ENCODE peak calls at places on chromosomes 7 and 10, in ten cellular contexts. One of them, this sample, is unnamed.

GRCh38 chr10:51244308-51244707 is 170.0 kb downstream of the PRKG1 start:
- DNase-seq in WERI-Rb-1: no peak
- DNase-seq in HCT116: no peak
- DNase-seq in cardiac muscle cell: peak; percentile 22
- DNase-seq in psoas muscle: no peak
- DNase-seq in gastrocnemius medialis: no peak
- DNase-seq in colonic mucosa: no peak
- DNase-seq in PC-3: no peak
- DNase-seq in lower lobe of right lung: no peak
- DNase-seq in tibial artery: no peak
- DNase-seq in this sample: no peak

GRCh38 chr7:43873300-43873699 is 4.0 kb upstream of the MRPS24 start:
- DNase-seq in colonic mucosa: peak; percentile 74
- DNase-seq in gastrocnemius medialis: peak; percentile 71
- DNase-seq in tibial artery: peak; percentile 84
- DNase-seq in cardiac muscle cell: peak; percentile 30
- DNase-seq in HCT116: peak; percentile 22
- DNase-seq in WERI-Rb-1: no peak
- DNase-seq in lower lobe of right lung: no peak
- DNase-seq in psoas muscle: peak; percentile 69
- DNase-seq in PC-3: peak; percentile 96
- DNase-seq in this sample: peak; percentile 78

GRCh38 chr10:132884041-132884440 is 58.3 kb downstream of the CFAP46 start:
- DNase-seq in PC-3: no peak
- DNase-seq in tibial artery: peak; percentile 12
- DNase-seq in HCT116: no peak
- DNase-seq in cardiac muscle cell: no peak
- DNase-seq in WERI-Rb-1: no peak
- DNase-seq in psoas muscle: no peak
- DNase-seq in gastrocnemius medialis: no peak
- DNase-seq in colonic mucosa: no peak
- DNase-seq in lower lobe of right lung: no peak
- DNase-seq in this sample: no peak

GRCh38 chr10:12279281-12279680 is 70.1 kb upstream of the CAMK1D start:
- DNase-seq in tibial artery: no peak
- DNase-seq in HCT116: no peak
- DNase-seq in psoas muscle: no peak
- DNase-seq in gastrocnemius medialis: no peak
- DNase-seq in WERI-Rb-1: no peak
- DNase-seq in lower lobe of right lung: peak; percentile 69
- DNase-seq in cardiac muscle cell: no peak
- DNase-seq in PC-3: no peak
- DNase-seq in colonic mucosa: no peak
- DNase-seq in this sample: no peak

GRCh38 chr7:16967174-16967868 is 85.5 kb upstream of the AGR3 start:
- DNase-seq in cardiac muscle cell: no peak
- DNase-seq in lower lobe of right lung: no peak
- DNase-seq in HCT116: no peak
- DNase-seq in gastrocnemius medialis: no peak
- DNase-seq in tibial artery: no peak
- DNase-seq in psoas muscle: no peak
- DNase-seq in WERI-Rb-1: no peak
- DNase-seq in PC-3: no peak
- DNase-seq in colonic mucosa: no peak
- DNase-seq in this sample: no peak

GRCh38 chr10:91864099-91864498 is 45.2 kb downstream of the FGFBP3 start:
- DNase-seq in HCT116: no peak
- DNase-seq in lower lobe of right lung: no peak
- DNase-seq in PC-3: peak; percentile 3
- DNase-seq in psoas muscle: no peak
- DNase-seq in colonic mucosa: peak; percentile 48
- DNase-seq in tibial artery: no peak
- DNase-seq in gastrocnemius medialis: no peak
- DNase-seq in WERI-Rb-1: no peak
- DNase-seq in cardiac muscle cell: no peak
- DNase-seq in this sample: no peak

GRCh38 chr7:148722340-148723165 is 23.9 kb downstream of the CUL1 start:
- DNase-seq in PC-3: no peak
- DNase-seq in lower lobe of right lung: no peak
- DNase-seq in cardiac muscle cell: no peak
- DNase-seq in WERI-Rb-1: no peak
- DNase-seq in HCT116: no peak
- DNase-seq in gastrocnemius medialis: no peak
- DNase-seq in colonic mucosa: no peak
- DNase-seq in tibial artery: no peak
- DNase-seq in psoas muscle: no peak
- DNase-seq in this sample: no peak

GRCh38 chr7:104980969-104981670 is 32.9 kb upstream of the KMT2E start:
- DNase-seq in HCT116: peak; percentile 54
- DNase-seq in gastrocnemius medialis: no peak
- DNase-seq in WERI-Rb-1: no peak
- DNase-seq in lower lobe of right lung: no peak
- DNase-seq in cardiac muscle cell: peak; percentile 81
- DNase-seq in PC-3: peak; percentile 79
- DNase-seq in tibial artery: no peak
- DNase-seq in psoas muscle: no peak
- DNase-seq in colonic mucosa: no peak
- DNase-seq in this sample: peak; percentile 71

GRCh38 chr10:12868229-12868628 is 133.3 kb downstream of the CCDC3 start:
- DNase-seq in colonic mucosa: no peak
- DNase-seq in HCT116: no peak
- DNase-seq in psoas muscle: no peak
- DNase-seq in lower lobe of right lung: no peak
- DNase-seq in cardiac muscle cell: no peak
- DNase-seq in PC-3: peak; percentile 24
- DNase-seq in tibial artery: no peak
- DNase-seq in WERI-Rb-1: no peak
- DNase-seq in gastrocnemius medialis: no peak
- DNase-seq in this sample: no peak

GRCh38 chr7:31263363-31263762 is 77.2 kb downstream of the NEUROD6 start:
- DNase-seq in WERI-Rb-1: no peak
- DNase-seq in HCT116: no peak
- DNase-seq in tibial artery: no peak
- DNase-seq in lower lobe of right lung: no peak
- DNase-seq in gastrocnemius medialis: no peak
- DNase-seq in cardiac muscle cell: no peak
- DNase-seq in PC-3: no peak
- DNase-seq in psoas muscle: no peak
- DNase-seq in colonic mucosa: no peak
- DNase-seq in this sample: peak; percentile 83

GRCh38 chr7:24572421-24573007 is 738 bp upstream of the PALS2 start:
- DNase-seq in cardiac muscle cell: no peak
- DNase-seq in gastrocnemius medialis: peak; percentile 35
- DNase-seq in WERI-Rb-1: peak; percentile 22
- DNase-seq in tibial artery: peak; percentile 32
- DNase-seq in HCT116: no peak
- DNase-seq in colonic mucosa: peak; percentile 42
- DNase-seq in PC-3: peak; percentile 82
- DNase-seq in lower lobe of right lung: no peak
- DNase-seq in psoas muscle: peak; percentile 42
- DNase-seq in this sample: peak; percentile 57

GRCh38 chr10:4512557-4513286 is 313.3 kb upstream of the AKR1E2 start:
- DNase-seq in colonic mucosa: peak; percentile 39
- DNase-seq in HCT116: peak; percentile 36
- DNase-seq in WERI-Rb-1: peak; percentile 27
- DNase-seq in PC-3: peak; percentile 54
- DNase-seq in gastrocnemius medialis: no peak
- DNase-seq in lower lobe of right lung: peak; percentile 55
- DNase-seq in cardiac muscle cell: peak; percentile 76
- DNase-seq in psoas muscle: no peak
- DNase-seq in tibial artery: no peak
- DNase-seq in this sample: peak; percentile 76

GRCh38 chr7:155073922-155074321 is 3.8 kb downstream of the HTR5A start:
- DNase-seq in gastrocnemius medialis: no peak
- DNase-seq in lower lobe of right lung: no peak
- DNase-seq in PC-3: no peak
- DNase-seq in HCT116: no peak
- DNase-seq in WERI-Rb-1: no peak
- DNase-seq in psoas muscle: no peak
- DNase-seq in tibial artery: no peak
- DNase-seq in cardiac muscle cell: no peak
- DNase-seq in colonic mucosa: no peak
- DNase-seq in this sample: no peak

GRCh38 chr10:51862149-51862548 is 162.8 kb upstream of the CSTF2T start:
- DNase-seq in psoas muscle: no peak
- DNase-seq in PC-3: no peak
- DNase-seq in cardiac muscle cell: no peak
- DNase-seq in WERI-Rb-1: no peak
- DNase-seq in gastrocnemius medialis: no peak
- DNase-seq in lower lobe of right lung: no peak
- DNase-seq in colonic mucosa: no peak
- DNase-seq in tibial artery: no peak
- DNase-seq in HCT116: no peak
- DNase-seq in this sample: peak; percentile 6

GRCh38 chr7:30135551-30136271 is 925 bp downstream of the MTURN start:
- DNase-seq in WERI-Rb-1: peak; percentile 64
- DNase-seq in lower lobe of right lung: peak; percentile 81
- DNase-seq in colonic mucosa: peak; percentile 72
- DNase-seq in PC-3: peak; percentile 27
- DNase-seq in gastrocnemius medialis: peak; percentile 35
- DNase-seq in HCT116: no peak
- DNase-seq in cardiac muscle cell: peak; percentile 56
- DNase-seq in tibial artery: peak; percentile 81
- DNase-seq in psoas muscle: peak; percentile 60
- DNase-seq in this sample: peak; percentile 49

GRCh38 chr7:157021893-157022680 is 11.6 kb upstream of the MNX1 start:
- DNase-seq in lower lobe of right lung: no peak
- DNase-seq in PC-3: no peak
- DNase-seq in tibial artery: no peak
- DNase-seq in WERI-Rb-1: no peak
- DNase-seq in HCT116: no peak
- DNase-seq in gastrocnemius medialis: no peak
- DNase-seq in cardiac muscle cell: no peak
- DNase-seq in colonic mucosa: no peak
- DNase-seq in psoas muscle: no peak
- DNase-seq in this sample: no peak

GRCh38 chr7:138538518-138538917 is 78.5 kb downstream of the TRIM24 start:
- DNase-seq in WERI-Rb-1: no peak
- DNase-seq in HCT116: no peak
- DNase-seq in tibial artery: no peak
- DNase-seq in cardiac muscle cell: no peak
- DNase-seq in gastrocnemius medialis: no peak
- DNase-seq in lower lobe of right lung: no peak
- DNase-seq in psoas muscle: no peak
- DNase-seq in colonic mucosa: no peak
- DNase-seq in PC-3: no peak
- DNase-seq in this sample: no peak

GRCh38 chr10:85446852-85447251 is 919.7 kb downstream of the GRID1 start:
- DNase-seq in cardiac muscle cell: no peak
- DNase-seq in HCT116: no peak
- DNase-seq in tibial artery: no peak
- DNase-seq in WERI-Rb-1: no peak
- DNase-seq in lower lobe of right lung: no peak
- DNase-seq in colonic mucosa: no peak
- DNase-seq in PC-3: no peak
- DNase-seq in gastrocnemius medialis: no peak
- DNase-seq in psoas muscle: no peak
- DNase-seq in this sample: peak; percentile 6

GRCh38 chr10:69241575-69241974 is 21.4 kb downstream of the HKDC1 start:
- DNase-seq in WERI-Rb-1: no peak
- DNase-seq in HCT116: no peak
- DNase-seq in psoas muscle: no peak
- DNase-seq in tibial artery: peak; percentile 57
- DNase-seq in gastrocnemius medialis: no peak
- DNase-seq in cardiac muscle cell: no peak
- DNase-seq in lower lobe of right lung: no peak
- DNase-seq in PC-3: peak; percentile 85
- DNase-seq in colonic mucosa: no peak
- DNase-seq in this sample: no peak

GRCh38 chr7:91046322-91047088 is 217.7 kb upstream of the FZD1 start:
- DNase-seq in psoas muscle: no peak
- DNase-seq in gastrocnemius medialis: no peak
- DNase-seq in HCT116: no peak
- DNase-seq in cardiac muscle cell: no peak
- DNase-seq in lower lobe of right lung: no peak
- DNase-seq in colonic mucosa: no peak
- DNase-seq in tibial artery: no peak
- DNase-seq in WERI-Rb-1: no peak
- DNase-seq in PC-3: peak; percentile 45
- DNase-seq in this sample: peak; percentile 7
- TF ChIP-seq CTCF in psoas muscle: peak; percentile 15
- TF ChIP-seq CTCF in gastrocnemius medialis: no peak
- TF ChIP-seq CTCF in HCT116: peak; percentile 30
- TF ChIP-seq CTCF in cardiac muscle cell: peak; percentile 40
- TF ChIP-seq CTCF in lower lobe of right lung: peak; percentile 18
- TF ChIP-seq CTCF in colonic mucosa: no peak
- TF ChIP-seq CTCF in tibial artery: peak; percentile 24
- TF ChIP-seq CTCF in WERI-Rb-1: no peak
- TF ChIP-seq CTCF in PC-3: peak; percentile 55
- TF ChIP-seq CTCF in this sample: peak; percentile 2

DNA sequence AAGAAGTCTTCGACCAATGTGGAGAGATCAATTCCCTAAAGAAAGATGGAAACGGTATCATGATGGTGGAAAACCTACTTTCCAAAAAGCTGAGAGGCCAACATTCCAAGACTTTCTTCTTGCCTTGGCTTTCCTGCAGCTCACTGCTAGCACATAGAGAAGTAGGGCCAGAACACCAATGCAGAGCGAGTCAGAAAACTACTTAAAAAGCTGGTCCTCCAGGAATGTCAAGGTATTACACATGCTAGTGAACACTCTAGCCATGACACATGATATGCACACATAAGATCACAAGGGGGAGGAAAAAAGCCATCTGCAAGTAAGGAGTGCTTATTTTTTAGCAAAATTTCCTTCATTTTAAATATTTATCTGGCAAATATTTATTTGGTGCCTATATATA is 22.7 kb downstream of the GPAM start:
- DNase-seq in WERI-Rb-1: no peak
- DNase-seq in gastrocnemius medialis: no peak
- DNase-seq in lower lobe of right lung: no peak
- DNase-seq in psoas muscle: no peak
- DNase-seq in colonic mucosa: no peak
- DNase-seq in cardiac muscle cell: no peak
- DNase-seq in PC-3: no peak
- DNase-seq in tibial artery: no peak
- DNase-seq in HCT116: no peak
- DNase-seq in this sample: no peak
- H3K27me3 ChIP-seq in WERI-Rb-1: no peaks in the 10 kb centered on the region
- H3K27me3 ChIP-seq in gastrocnemius medialis: no peaks in the 10 kb centered on the region
- H3K27me3 ChIP-seq in lower lobe of right lung: no peaks in the 10 kb centered on the region
- H3K27me3 ChIP-seq in psoas muscle: no peaks in the 10 kb centered on the region
- H3K27me3 ChIP-seq in colonic mucosa: no peaks in the 10 kb centered on the region
- H3K27me3 ChIP-seq in cardiac muscle cell: no peaks in the 10 kb centered on the region
- H3K27me3 ChIP-seq in PC-3: no peaks in the 10 kb centered on the region
- H3K27me3 ChIP-seq in tibial artery: no peaks in the 10 kb centered on the region
- H3K27me3 ChIP-seq in HCT116: no peaks in the 10 kb centered on the region
- H3K27me3 ChIP-seq in this sample: no peaks in the 10 kb centered on the region

GRCh38 chr7:28032738-28033380 is 147.7 kb downstream of the JAZF1 start:
- DNase-seq in psoas muscle: no peak
- DNase-seq in HCT116: no peak
- DNase-seq in tibial artery: no peak
- DNase-seq in cardiac muscle cell: no peak
- DNase-seq in lower lobe of right lung: no peak
- DNase-seq in PC-3: no peak
- DNase-seq in gastrocnemius medialis: no peak
- DNase-seq in WERI-Rb-1: no peak
- DNase-seq in colonic mucosa: no peak
- DNase-seq in this sample: no peak
- TF ChIP-seq CTCF in psoas muscle: no peak
- TF ChIP-seq CTCF in HCT116: no peak
- TF ChIP-seq CTCF in tibial artery: no peak
- TF ChIP-seq CTCF in cardiac muscle cell: no peak
- TF ChIP-seq CTCF in lower lobe of right lung: no peak
- TF ChIP-seq CTCF in PC-3: no peak
- TF ChIP-seq CTCF in gastrocnemius medialis: no peak
- TF ChIP-seq CTCF in WERI-Rb-1: no peak
- TF ChIP-seq CTCF in colonic mucosa: no peak
- TF ChIP-seq CTCF in this sample: no peak

GRCh38 chr7:50651227-50651989 is 86.2 kb upstream of the DDC start:
- DNase-seq in psoas muscle: no peak
- DNase-seq in colonic mucosa: no peak
- DNase-seq in cardiac muscle cell: no peak
- DNase-seq in PC-3: no peak
- DNase-seq in lower lobe of right lung: no peak
- DNase-seq in WERI-Rb-1: no peak
- DNase-seq in tibial artery: no peak
- DNase-seq in gastrocnemius medialis: no peak
- DNase-seq in HCT116: no peak
- DNase-seq in this sample: peak; percentile 40
- H3K27me3 ChIP-seq in psoas muscle: no peaks in the 10 kb centered on the region
- H3K27me3 ChIP-seq in colonic mucosa: no peaks in the 10 kb centered on the region
- H3K27me3 ChIP-seq in cardiac muscle cell: no peaks in the 10 kb centered on the region
- H3K27me3 ChIP-seq in PC-3: no peaks in the 10 kb centered on the region
- H3K27me3 ChIP-seq in lower lobe of right lung: no peaks in the 10 kb centered on the region
- H3K27me3 ChIP-seq in WERI-Rb-1: no peaks in the 10 kb centered on the region
- H3K27me3 ChIP-seq in tibial artery: no peaks in the 10 kb centered on the region
- H3K27me3 ChIP-seq in gastrocnemius medialis: no peaks in the 10 kb centered on the region
- H3K27me3 ChIP-seq in HCT116: no peaks in the 10 kb centered on the region
- H3K27me3 ChIP-seq in this sample: no peaks in the 10 kb centered on the region

This sample was measured in bronchial epithelial cell.